ENCODE peak calls at places on chromosomes 5 and 9, in four cellular contexts. One of them, this sample, is unnamed.

GRCh38 chr9:126620478-126620877 is 6.8 kb downstream of the LMX1B start:
- DNase-seq in Calu3: no peak
- DNase-seq in CD8-positive, alpha-beta T cell: no peak
- DNase-seq in ovary: no peak
- DNase-seq in this sample: no peak

GRCh38 chr5:107808671-107809137 is 138.0 kb upstream of the EFNA5 start:
- DNase-seq in Calu3: no peak
- DNase-seq in ovary: no peak
- DNase-seq in CD8-positive, alpha-beta T cell: no peak
- DNase-seq in this sample: no peak

GRCh38 chr5:42487821-42488220 is 64.6 kb downstream of the GHR start:
- DNase-seq in ovary: no peak
- DNase-seq in CD8-positive, alpha-beta T cell: no peak
- DNase-seq in Calu3: no peak
- DNase-seq in this sample: no peak

GRCh38 chr9:129400001-129400970 is 220.6 kb downstream of the C9orf50 start:
- DNase-seq in ovary: peak
- DNase-seq in CD8-positive, alpha-beta T cell: no peak
- DNase-seq in Calu3: no peak
- DNase-seq in this sample: no peak

GRCh38 chr9:34993502-34994428 is 4.2 kb downstream of the DNAJB5 start:
- DNase-seq in ovary: peak
- DNase-seq in CD8-positive, alpha-beta T cell: no peak
- DNase-seq in Calu3: no peak
- DNase-seq in this sample: no peak

GRCh38 chr9:92189782-92190535 is 74.7 kb upstream of the SPTLC1 start:
- DNase-seq in ovary: no peak
- DNase-seq in Calu3: no peak
- DNase-seq in CD8-positive, alpha-beta T cell: no peak
- DNase-seq in this sample: no peak

GRCh38 chr9:3936520-3937235 is 363.2 kb downstream of the GLIS3 start:
- DNase-seq in CD8-positive, alpha-beta T cell: no peak
- DNase-seq in Calu3: no peak
- DNase-seq in ovary: peak
- DNase-seq in this sample: no peak

GRCh38 chr9:93028448-93029006 is 30.0 kb upstream of the SUSD3 start:
- DNase-seq in ovary: no peak
- DNase-seq in CD8-positive, alpha-beta T cell: peak
- DNase-seq in Calu3: no peak
- DNase-seq in this sample: peak

GRCh38 chr9:87285183-87285582 is 212.5 kb upstream of the DAPK1 start:
- DNase-seq in ovary: no peak
- DNase-seq in Calu3: peak
- DNase-seq in CD8-positive, alpha-beta T cell: no peak
- DNase-seq in this sample: no peak

GRCh38 chr5:60943624-60944023 is 1.2 kb downstream of the ERCC8 start:
- DNase-seq in CD8-positive, alpha-beta T cell: no peak
- DNase-seq in ovary: no peak
- DNase-seq in Calu3: no peak
- DNase-seq in this sample: no peak

GRCh38 chr5:131488463-131488862 is 146.6 kb downstream of the RAPGEF6 start:
- DNase-seq in CD8-positive, alpha-beta T cell: no peak
- DNase-seq in ovary: no peak
- DNase-seq in Calu3: no peak
- DNase-seq in this sample: no peak

GRCh38 chr9:107737987-107738743 is 248.6 kb upstream of the KLF4 start:
- DNase-seq in CD8-positive, alpha-beta T cell: no peak
- DNase-seq in ovary: peak
- DNase-seq in Calu3: no peak
- DNase-seq in this sample: no peak

GRCh38 chr9:131668439-131669233 is 71.2 kb downstream of the RAPGEF1 start:
- DNase-seq in Calu3: no peak
- DNase-seq in CD8-positive, alpha-beta T cell: peak
- DNase-seq in ovary: no peak
- DNase-seq in this sample: no peak

GRCh38 chr9:131668057-131668438 is 71.8 kb downstream of the RAPGEF1 start:
- DNase-seq in Calu3: no peak
- DNase-seq in ovary: no peak
- DNase-seq in CD8-positive, alpha-beta T cell: no peak
- DNase-seq in this sample: no peak

GRCh38 chr9:131671150-131671549 is 68.7 kb downstream of the RAPGEF1 start:
- DNase-seq in ovary: no peak
- DNase-seq in CD8-positive, alpha-beta T cell: no peak
- DNase-seq in Calu3: no peak
- DNase-seq in this sample: no peak

GRCh38 chr9:131670247-131670681 is 69.6 kb downstream of the RAPGEF1 start:
- DNase-seq in ovary: no peak
- DNase-seq in Calu3: no peak
- DNase-seq in CD8-positive, alpha-beta T cell: no peak
- DNase-seq in this sample: no peak

DNA sequence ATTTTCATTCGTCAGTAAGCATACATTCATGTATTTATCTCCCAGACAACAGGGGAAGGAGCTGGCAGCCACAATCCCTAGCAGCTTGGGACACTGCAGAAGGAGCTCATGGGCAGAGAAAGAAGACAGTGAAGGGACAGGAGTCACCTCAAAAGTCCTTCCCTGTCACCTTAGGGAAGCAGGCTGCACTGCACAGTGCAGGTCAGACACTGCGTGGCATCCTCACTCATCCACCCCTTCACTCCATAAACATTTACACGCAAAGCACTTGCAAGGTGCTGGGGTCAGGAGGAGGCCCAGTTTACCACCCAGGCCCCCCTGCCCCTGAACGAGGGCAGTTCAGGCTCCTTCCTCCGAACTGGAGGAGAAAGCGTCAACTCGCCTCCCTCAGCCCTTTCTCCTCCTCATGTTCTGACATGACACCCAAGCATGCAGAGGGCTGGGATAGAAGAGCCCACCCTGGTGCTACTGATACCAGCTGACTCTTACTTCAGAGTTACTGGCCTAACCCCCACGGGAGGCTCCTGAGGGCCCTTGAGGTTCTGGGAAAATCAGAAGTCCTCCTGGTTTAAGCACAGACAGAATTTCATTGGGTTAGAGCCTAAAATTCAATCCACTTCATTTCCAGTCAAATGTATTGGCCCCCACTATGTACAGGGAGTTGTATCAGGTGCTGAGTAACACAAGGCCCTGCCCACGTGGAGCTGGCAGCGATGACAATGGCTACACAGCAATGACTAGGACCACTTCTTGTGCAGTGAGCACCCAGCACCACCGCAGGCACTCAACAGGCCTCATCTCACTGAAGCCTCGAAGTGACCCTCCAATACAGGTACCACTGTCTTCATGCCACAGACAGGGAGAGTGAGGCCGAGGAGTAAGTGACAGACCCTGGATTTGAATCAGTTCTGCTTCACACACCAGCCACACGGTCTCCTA is 70.4 kb downstream of the RAPGEF1 start:
- DNase-seq in CD8-positive, alpha-beta T cell: no peak
- DNase-seq in Calu3: no peak
- DNase-seq in ovary: no peak
- DNase-seq in this sample: no peak
- TF ChIP-seq CTCF in CD8-positive, alpha-beta T cell: no peak
- TF ChIP-seq CTCF in Calu3: no peak
- TF ChIP-seq CTCF in ovary: no peak
- TF ChIP-seq CTCF in this sample: no peak

DNA sequence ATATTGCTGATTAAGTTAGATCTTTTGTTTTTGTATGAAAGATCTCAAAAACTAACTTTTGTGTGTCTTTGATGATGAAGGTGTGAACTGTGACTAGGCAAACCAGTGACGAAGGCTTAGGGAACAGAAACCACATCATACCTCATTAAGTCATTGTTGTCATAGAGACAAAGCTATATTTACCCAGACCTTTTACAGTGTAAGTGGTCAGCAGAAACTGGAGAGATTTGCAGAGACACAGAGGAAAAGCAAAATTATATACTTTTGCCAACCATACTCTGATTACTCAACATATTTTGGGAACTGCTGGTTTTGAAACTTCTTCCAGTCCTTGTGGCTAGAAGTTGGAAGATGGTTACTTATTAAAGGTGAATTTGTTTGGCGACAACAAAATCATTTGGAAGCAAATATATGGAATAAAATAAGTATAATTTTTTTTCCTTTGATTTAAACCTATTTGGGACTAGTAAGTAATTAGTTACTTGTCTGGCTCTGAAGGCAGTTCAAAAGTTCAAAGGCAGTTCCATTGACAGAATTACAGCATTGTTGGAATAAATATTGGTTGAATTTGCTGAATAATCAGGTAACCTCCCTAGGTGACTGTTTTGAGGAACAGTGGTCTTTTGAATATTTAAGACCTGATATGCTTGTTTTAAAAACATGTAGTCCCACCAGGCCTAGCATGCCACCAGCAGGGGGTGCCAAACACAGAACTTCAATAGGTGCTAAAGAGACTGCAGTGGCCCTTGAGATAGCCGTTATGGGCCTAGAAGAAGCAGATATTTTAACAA is 103.8 kb downstream of the RPS23 start:
- DNase-seq in CD8-positive, alpha-beta T cell: peak
- DNase-seq in Calu3: peak
- DNase-seq in ovary: peak
- DNase-seq in this sample: peak
- TF ChIP-seq CTCF in CD8-positive, alpha-beta T cell: peak
- TF ChIP-seq CTCF in Calu3: peak
- TF ChIP-seq CTCF in ovary: no peak
- TF ChIP-seq CTCF in this sample: no peak

DNA sequence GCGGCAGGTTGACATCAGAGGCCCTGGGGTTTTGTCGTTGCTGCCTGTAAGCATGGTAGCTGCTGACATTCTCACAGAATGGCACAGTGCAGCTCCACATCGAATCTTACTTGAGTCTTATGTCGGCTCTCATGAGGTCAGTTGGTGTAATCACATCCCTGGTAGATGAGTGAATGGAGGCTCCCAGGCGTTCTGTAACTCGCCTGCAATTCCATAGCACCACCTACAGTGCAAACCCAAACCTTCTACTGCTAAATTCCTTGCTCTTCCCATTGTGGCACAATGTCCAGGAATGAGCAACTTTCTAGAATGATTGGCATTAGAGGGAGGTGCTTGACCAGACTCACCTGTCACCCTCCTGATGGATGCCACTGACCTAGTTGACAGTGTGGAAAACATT is 578.4 kb downstream of the CCDC171 start:
- DNase-seq in CD8-positive, alpha-beta T cell: no peak
- DNase-seq in Calu3: no peak
- DNase-seq in ovary: no peak
- DNase-seq in this sample: no peak
- TF ChIP-seq CTCF in CD8-positive, alpha-beta T cell: no peak
- TF ChIP-seq CTCF in Calu3: no peak
- TF ChIP-seq CTCF in ovary: no peak
- TF ChIP-seq CTCF in this sample: no peak

GRCh38 chr9:38067892-38068615 is 973 bp downstream of the SHB start:
- DNase-seq in CD8-positive, alpha-beta T cell: no peak
- DNase-seq in ovary: no peak
- DNase-seq in Calu3: no peak
- DNase-seq in this sample: peak

GRCh38 chr9:38067611-38067891 is 1.5 kb downstream of the SHB start:
- DNase-seq in ovary: peak
- DNase-seq in CD8-positive, alpha-beta T cell: no peak
- DNase-seq in Calu3: no peak
- DNase-seq in this sample: no peak

GRCh38 chr9:38068616-38068865 is 486 bp downstream of the SHB start:
- DNase-seq in CD8-positive, alpha-beta T cell: no peak
- DNase-seq in ovary: no peak
- DNase-seq in Calu3: no peak
- DNase-seq in this sample: no peak

GRCh38 chr9:38066907-38067610 is 2.0 kb downstream of the SHB start:
- DNase-seq in ovary: peak
- DNase-seq in Calu3: no peak
- DNase-seq in CD8-positive, alpha-beta T cell: no peak
- DNase-seq in this sample: peak

DNA sequence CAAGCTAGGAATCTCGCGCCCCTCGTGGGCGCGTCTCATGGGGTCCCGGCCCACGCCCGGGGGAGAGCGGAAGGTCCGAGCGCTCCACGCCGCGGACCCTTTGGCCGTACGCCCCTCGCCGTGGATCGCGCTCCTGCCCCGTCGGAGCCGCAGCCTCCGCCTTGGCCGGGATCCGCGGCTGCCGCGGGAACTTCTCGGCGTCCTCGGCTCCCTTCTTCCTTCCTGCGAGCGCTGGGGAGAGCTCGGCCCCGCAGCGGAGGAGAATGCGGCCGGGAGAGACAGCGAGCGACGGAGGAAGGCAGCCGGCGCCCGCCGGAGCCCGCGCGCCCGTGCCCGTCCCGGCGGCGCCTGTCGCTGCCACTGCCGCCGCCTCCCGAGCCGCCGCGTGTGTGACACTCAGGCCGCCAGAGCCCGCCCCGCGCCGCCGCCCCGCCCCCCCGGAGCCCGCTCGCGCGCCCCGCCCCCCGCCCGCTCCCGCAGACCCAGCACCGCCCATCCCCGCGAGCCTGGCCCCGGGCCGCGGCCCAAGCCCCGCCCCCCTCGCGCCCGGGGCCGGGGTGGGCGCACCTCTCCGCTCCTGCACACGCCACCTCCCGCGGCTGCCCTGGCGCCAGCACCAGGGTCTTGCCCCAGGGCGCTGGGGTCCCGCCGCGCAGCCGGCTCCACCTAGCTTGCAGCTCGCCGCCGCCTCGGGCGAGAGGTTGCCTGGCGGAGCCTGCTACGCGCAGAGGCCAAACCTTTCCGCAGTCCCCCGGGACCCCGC is at the start of gene SHB:
- DNase-seq in ovary: peak
- DNase-seq in CD8-positive, alpha-beta T cell: peak
- DNase-seq in Calu3: peak
- DNase-seq in this sample: peak
- TF ChIP-seq CTCF in ovary: no peak
- TF ChIP-seq CTCF in CD8-positive, alpha-beta T cell: peak
- TF ChIP-seq CTCF in Calu3: no peak
- TF ChIP-seq CTCF in this sample: no peak

GRCh38 chr5:31232273-31232888 is 38.9 kb downstream of the CDH6 start:
- DNase-seq in CD8-positive, alpha-beta T cell: no peak
- DNase-seq in ovary: no peak
- DNase-seq in Calu3: peak
- DNase-seq in this sample: no peak
- TF ChIP-seq CTCF in CD8-positive, alpha-beta T cell: no peak
- TF ChIP-seq CTCF in ovary: no peak
- TF ChIP-seq CTCF in Calu3: peak
- TF ChIP-seq CTCF in this sample: no peak

GRCh38 chr5:39118638-39119037 is 44.4 kb upstream of the RICTOR start:
- DNase-seq in Calu3: no peak
- DNase-seq in CD8-positive, alpha-beta T cell: no peak
- DNase-seq in ovary: no peak
- DNase-seq in this sample: no peak
- TF ChIP-seq CTCF in Calu3: no peak
- TF ChIP-seq CTCF in CD8-positive, alpha-beta T cell: no peak
- TF ChIP-seq CTCF in ovary: no peak
- TF ChIP-seq CTCF in this sample: no peak

This sample was measured in activated B cell treated with CpG ODN at 0.5 μM for 24 hours.